ENCODE peak calls at places on chromosome X, in eight cellular contexts. D, P, Y, I, N, Q, X and M are unnamed samples.

GRCh38 chrX:15956684-15957083 is 102.1 kb upstream of the AP1S2 start:
- DNase-seq in D (no peak), P (no peak), Y (no peak), I (no peak), N (no peak), Q (no peak), X (no peak), M (no peak)

GRCh38 chrX:53695901-53696300 is 9.4 kb upstream of the HUWE1 start:
- DNase-seq in D (no peak), P (no peak), Y (no peak), I (no peak), N (no peak), Q (peak), X (no peak), M (no peak)

GRCh38 chrX:129737921-129738320 is 858 bp upstream of the XPNPEP2 start:
- DNase-seq in D (no peak), P (peak), Y (no peak), I (no peak), N (no peak), Q (peak), X (peak), M (peak)

GRCh38 chrX:105460366-105460765 is 239.9 kb upstream of the TEX13A start:
- DNase-seq in D (no peak), P (no peak), Y (no peak), I (no peak), N (no peak), Q (no peak), X (peak), M (no peak)

GRCh38 chrX:9662148-9662547 is 103.5 kb downstream of the GPR143 start:
- DNase-seq in D (no peak), P (no peak), Y (no peak), I (no peak), N (no peak), Q (no peak), X (peak), M (peak)

GRCh38 chrX:136147320-136147901 is at the start of gene FHL1:
- DNase-seq in D (no peak), P (peak), Y (peak), I (peak), N (peak), Q (peak), X (peak), M (peak)

GRCh38 chrX:102345916-102346315 is 93.9 kb downstream of the NXF2B start:
- DNase-seq in D (no peak), P (peak), Y (peak), I (no peak), N (peak), Q (peak), X (peak), M (peak)

GRCh38 chrX:46582964-46583363 is 9.4 kb downstream of the CHST7 start:
- DNase-seq in D (no peak), P (peak), Y (no peak), I (no peak), N (no peak), Q (no peak), X (peak), M (peak)

GRCh38 chrX:100363926-100364325 is 46.1 kb downstream of the PCDH19 start:
- DNase-seq in D (no peak), P (no peak), Y (no peak), I (no peak), N (no peak), Q (no peak), X (no peak), M (no peak)

GRCh38 chrX:40570346-40571093 is 10.2 kb upstream of the ATP6AP2 start:
- DNase-seq in D (no peak), P (no peak), Y (no peak), I (no peak), N (no peak), Q (no peak), X (no peak), M (no peak)

GRCh38 chrX:125205084-125205917 is 114.4 kb upstream of the TEX13C start:
- DNase-seq in D (peak), P (peak), Y (peak), I (no peak), N (peak), Q (peak), X (no peak), M (peak)

GRCh38 chrX:154806837-154807501 is 1.7 kb upstream of the MPP1 start:
- DNase-seq in D (no peak), P (no peak), Y (no peak), I (no peak), N (no peak), Q (no peak), X (no peak), M (no peak)

GRCh38 chrX:47772764-47773163 is 63.9 kb upstream of the ZNF81 start:
- DNase-seq in D (no peak), P (no peak), Y (no peak), I (no peak), N (no peak), Q (no peak), X (no peak), M (no peak)

GRCh38 chrX:30643313-30643821 is 9.9 kb upstream of the GK start:
- DNase-seq in D (no peak), P (peak), Y (no peak), I (no peak), N (no peak), Q (no peak), X (peak), M (no peak)

GRCh38 chrX:101230636-101231035 is 11.1 kb downstream of the DRP2 start:
- DNase-seq in D (no peak), P (no peak), Y (no peak), I (no peak), N (no peak), Q (no peak), X (peak), M (no peak)